ENCODE peak calls at places on chromosomes 2 and 18, in nine cellular contexts. V is IMR-90, Y is hippocampal formation, P is dorsolateral prefrontal cortex, X is NCI-H1105, H is GM23338, U is activated T-cell treated with anti-CD3 and anti-CD28 coated beads for 4 hours, T is dermis microvascular lymphatic vessel endothelial cell, O is MCF 10A. R is an unnamed sample.

GRCh38 chr18:46754661-46755292 is 2.1 kb downstream of the ST8SIA5 start:
- DNase-seq in X (no peak), H (peak; percentile 62), Y (no peak), U (no peak), T (no peak), O (no peak), V (no peak), P (peak; percentile 71), R (no peak)

GRCh38 chr2:43507137-43507536 is 88.7 kb downstream of the THADA start:
- DNase-seq in T (no peak), Y (no peak), P (no peak), X (no peak), O (peak; percentile 42), U (no peak), H (no peak), V (no peak), R (no peak)

GRCh38 chr18:45839415-45840395 is 14.2 kb downstream of the SIGLEC15 start:
- DNase-seq in T (peak; percentile 46), P (no peak), Y (no peak), U (no peak), O (peak; percentile 71), V (peak; percentile 80), X (peak; percentile 11), H (peak; percentile 76), R (peak; percentile 83)

GRCh38 chr2:45258251-45258775 is 249.1 kb upstream of the SIX2 start:
- DNase-seq in Y (no peak), O (no peak), U (no peak), P (no peak), V (no peak), H (no peak), T (no peak), X (no peak), R (no peak)

GRCh38 chr2:188444106-188444835 is 152.6 kb downstream of the GULP1 start:
- DNase-seq in H (no peak), U (no peak), O (no peak), P (no peak), T (peak; percentile 35), X (no peak), V (peak; percentile 30), Y (no peak), R (no peak)

GRCh38 chr2:221572180-221572820 is at the start of gene EPHA4:
- DNase-seq in O (peak; percentile 89), V (peak; percentile 88), Y (peak; percentile 91), H (peak; percentile 87), X (peak; percentile 83), U (peak; percentile 81), T (peak; percentile 43), P (peak; percentile 90), R (peak; percentile 78)

GRCh38 chr18:60506682-60507081 is 134.1 kb upstream of the MC4R start:
- DNase-seq in X (no peak), Y (no peak), U (no peak), O (no peak), P (no peak), T (no peak), V (no peak), H (no peak), R (peak; percentile 51)

GRCh38 chr2:238585836-238586821 is 159.4 kb downstream of the ASB1 start:
- DNase-seq in V (no peak), U (no peak), O (no peak), T (no peak), P (no peak), H (no peak), Y (peak; percentile 31), X (no peak), R (no peak)

GRCh38 chr2:206392118-206392517 is 51.2 kb upstream of the ADAM23 start:
- DNase-seq in U (no peak), V (peak; percentile 54), Y (no peak), P (no peak), H (peak; percentile 87), O (peak; percentile 64), T (peak; percentile 26), X (no peak), R (peak; percentile 63)

GRCh38 chr18:50780144-50780543 is 39.7 kb downstream of the MRO start:
- DNase-seq in X (no peak), U (no peak), T (no peak), H (no peak), Y (no peak), V (no peak), O (no peak), P (no peak), R (no peak)

GRCh38 chr2:237861-238260 is 26.0 kb downstream of the SH3YL1 start:
- DNase-seq in T (no peak), V (no peak), H (no peak), U (no peak), Y (no peak), P (no peak), O (no peak), X (no peak), R (no peak)

GRCh38 chr18:12770469-12771219 is 67.8 kb downstream of the PSMG2 start:
- DNase-seq in U (no peak), O (no peak), V (no peak), Y (no peak), P (no peak), H (no peak), T (no peak), X (no peak), R (no peak)

GRCh38 chr2:36058953-36059352 is 296.6 kb upstream of the CRIM1 start:
- DNase-seq in H (no peak), U (no peak), Y (no peak), O (no peak), X (no peak), P (no peak), T (no peak), V (no peak), R (no peak)

GRCh38 chr2:143807677-143808076 is 678.5 kb downstream of the ARHGAP15 start:
- DNase-seq in O (peak; percentile 22), H (no peak), U (no peak), V (no peak), T (no peak), P (no peak), Y (no peak), X (no peak), R (peak; percentile 34)

GRCh38 chr2:98507940-98508689 is 63.5 kb downstream of the INPP4A start:
- DNase-seq in U (no peak), O (peak; percentile 17), H (no peak), Y (no peak), X (no peak), V (no peak), T (no peak), P (no peak), R (peak; percentile 65)

GRCh38 chr2:218891275-218892135 is 10.9 kb downstream of the WNT10A start:
- DNase-seq in O (no peak), H (no peak), T (no peak), X (no peak), P (no peak), V (no peak), Y (no peak), U (no peak), R (no peak)

GRCh38 chr18:5417342-5417741 is 121.8 kb upstream of the ZBTB14 start:
- DNase-seq in H (no peak), Y (peak; percentile 60), O (no peak), X (no peak), T (no peak), U (no peak), V (peak; percentile 33), P (peak; percentile 83), R (peak; percentile 25)

GRCh38 chr2:191679818-191680600 is 2.1 kb downstream of the NABP1 start:
- DNase-seq in V (peak; percentile 93), H (no peak), U (no peak), X (no peak), O (peak; percentile 87), Y (no peak), P (no peak), T (no peak), R (peak; percentile 84)

GRCh38 chr18:48314694-48315093 is 94.5 kb downstream of the ZBTB7C start:
- DNase-seq in U (no peak), O (no peak), T (no peak), V (no peak), Y (no peak), P (no peak), X (peak; percentile 68), H (peak; percentile 32), R (no peak)

GRCh38 chr18:5984245-5984644 is 88.9 kb upstream of the TMEM200C start:
- DNase-seq in P (no peak), H (no peak), T (no peak), Y (no peak), O (no peak), V (no peak), X (no peak), U (no peak), R (no peak)

GRCh38 chr2:232937278-232937906 is 67.3 kb downstream of the SNORC start:
- DNase-seq in H (no peak), V (peak; percentile 55), O (peak; percentile 71), U (no peak), X (no peak), Y (no peak), P (no peak), T (no peak), R (peak; percentile 68)

GRCh38 chr2:10331033-10331701 is 28.5 kb downstream of the HPCAL1 start:
- DNase-seq in H (peak; percentile 50), Y (no peak), X (no peak), U (peak; percentile 60), P (no peak), O (peak; percentile 75), V (no peak), T (peak; percentile 9), R (peak; percentile 65)

GRCh38 chr2:19888831-19889230 is 13.0 kb downstream of the TTC32 start:
- DNase-seq in U (no peak), O (no peak), H (no peak), X (no peak), V (no peak), T (no peak), Y (no peak), P (no peak), R (no peak)

GRCh38 chr2:91477731-91478672 is 2786.5 kb downstream of the RPIA start:
- DNase-seq in U (no peak), H (peak; percentile 76), O (no peak), V (no peak), X (no peak), T (no peak), P (peak; percentile 52), Y (no peak), R (no peak)

GRCh38 chr2:1837022-1837421 is 92.7 kb upstream of the PXDN start:
- DNase-seq in H (peak; percentile 40), X (no peak), P (no peak), O (no peak), V (no peak), T (no peak), Y (no peak), U (no peak), R (peak; percentile 6)

GRCh38 chr2:127288274-127288673 is 5.7 kb downstream of the ERCC3 start:
- DNase-seq in T (no peak), H (no peak), Y (no peak), O (no peak), U (no peak), V (no peak), P (no peak), X (no peak), R (peak; percentile 18)

GRCh38 chr2:234670052-234670451 is 173.2 kb upstream of the ARL4C start:
- DNase-seq in P (no peak), X (no peak), T (no peak), Y (no peak), V (peak; percentile 94), O (peak; percentile 85), H (no peak), U (no peak), R (peak; percentile 67)

GRCh38 chr2:3148716-3149115 is 228.9 kb downstream of the EIPR1 start:
- DNase-seq in T (no peak), U (no peak), X (no peak), P (no peak), O (no peak), Y (no peak), H (no peak), V (no peak), R (no peak)

GRCh38 chr2:101802329-101802728 is 104.8 kb downstream of the MAP4K4 start:
- DNase-seq in V (no peak), U (no peak), O (peak; percentile 66), X (no peak), P (no peak), Y (no peak), T (no peak), H (no peak), R (peak; percentile 28)

GRCh38 chr2:241649414-241649813 is 11.9 kb downstream of the ATG4B start:
- DNase-seq in U (no peak), O (no peak), X (no peak), V (no peak), Y (no peak), P (peak; percentile 79), H (no peak), T (no peak), R (no peak)

GRCh38 chr18:62953663-62954062 is 238.3 kb downstream of the PHLPP1 start:
- DNase-seq in T (no peak), X (no peak), H (no peak), Y (no peak), P (no peak), O (no peak), V (no peak), U (no peak), R (no peak)